ENCODE peak calls at places on chromosomes 6 and 20, in seven cellular contexts. One of them, this sample, is unnamed.

GRCh38 chr6:136411028-136411329 is 121.3 kb upstream of the BCLAF1 start:
- DNase-seq in testis: no peak
- DNase-seq in stomach: no peak
- DNase-seq in T follicular helper cell: no peak
- DNase-seq in NCI-H524: no peak
- DNase-seq in Karpas-422: no peak
- DNase-seq in endothelial cell: no peak
- DNase-seq in this sample: no peak

GRCh38 chr20:61166324-61166723 is 85.7 kb upstream of the CDH4 start:
- DNase-seq in T follicular helper cell: no peak
- DNase-seq in endothelial cell: no peak
- DNase-seq in NCI-H524: no peak
- DNase-seq in Karpas-422: no peak
- DNase-seq in stomach: no peak
- DNase-seq in testis: no peak
- DNase-seq in this sample: no peak

GRCh38 chr6:100553243-100553642 is 88.5 kb upstream of the SIM1 start:
- DNase-seq in Karpas-422: no peak
- DNase-seq in testis: no peak
- DNase-seq in T follicular helper cell: no peak
- DNase-seq in NCI-H524: no peak
- DNase-seq in endothelial cell: no peak
- DNase-seq in stomach: no peak
- DNase-seq in this sample: no peak

GRCh38 chr6:158672726-158673125 is 22.9 kb downstream of the SYTL3 start:
- DNase-seq in endothelial cell: no peak
- DNase-seq in Karpas-422: peak; percentile 17
- DNase-seq in T follicular helper cell: no peak
- DNase-seq in stomach: no peak
- DNase-seq in NCI-H524: no peak
- DNase-seq in testis: no peak
- DNase-seq in this sample: no peak

GRCh38 chr6:109000289-109000688 is 94.4 kb downstream of the SESN1 start:
- DNase-seq in stomach: no peak
- DNase-seq in Karpas-422: no peak
- DNase-seq in T follicular helper cell: no peak
- DNase-seq in endothelial cell: no peak
- DNase-seq in NCI-H524: no peak
- DNase-seq in testis: no peak
- DNase-seq in this sample: no peak

GRCh38 chr6:157069585-157069984 is 253.7 kb downstream of the TMEM242 start:
- DNase-seq in stomach: no peak
- DNase-seq in NCI-H524: no peak
- DNase-seq in Karpas-422: no peak
- DNase-seq in testis: no peak
- DNase-seq in T follicular helper cell: no peak
- DNase-seq in endothelial cell: no peak
- DNase-seq in this sample: no peak

GRCh38 chr6:87408721-87409155 is 966 bp downstream of the CFAP206 start:
- DNase-seq in testis: no peak
- DNase-seq in endothelial cell: no peak
- DNase-seq in NCI-H524: no peak
- DNase-seq in stomach: no peak
- DNase-seq in Karpas-422: no peak
- DNase-seq in T follicular helper cell: no peak
- DNase-seq in this sample: no peak

GRCh38 chr6:158528826-158529225 is 31.1 kb upstream of the TMEM181 start:
- DNase-seq in stomach: no peak
- DNase-seq in T follicular helper cell: no peak
- DNase-seq in Karpas-422: no peak
- DNase-seq in testis: no peak
- DNase-seq in NCI-H524: no peak
- DNase-seq in endothelial cell: no peak
- DNase-seq in this sample: no peak

GRCh38 chr6:45327956-45328522 is at the start of gene RUNX2:
- DNase-seq in endothelial cell: peak; percentile 3
- DNase-seq in T follicular helper cell: no peak
- DNase-seq in stomach: no peak
- DNase-seq in NCI-H524: no peak
- DNase-seq in testis: no peak
- DNase-seq in Karpas-422: no peak
- DNase-seq in this sample: no peak

GRCh38 chr6:43673444-43674063 is 14.0 kb downstream of the MRPS18A start:
- DNase-seq in NCI-H524: no peak
- DNase-seq in testis: no peak
- DNase-seq in T follicular helper cell: no peak
- DNase-seq in Karpas-422: no peak
- DNase-seq in stomach: no peak
- DNase-seq in endothelial cell: no peak
- DNase-seq in this sample: no peak

GRCh38 chr20:31674895-31675827 is 37.4 kb downstream of the COX4I2 start:
- DNase-seq in NCI-H524: no peak
- DNase-seq in testis: peak; percentile 49
- DNase-seq in Karpas-422: peak; percentile 58
- DNase-seq in stomach: peak; percentile 71
- DNase-seq in T follicular helper cell: peak; percentile 38
- DNase-seq in endothelial cell: peak; percentile 55
- DNase-seq in this sample: peak; percentile 90

GRCh38 chr6:110310861-110311446 is 47.2 kb downstream of the METTL24 start:
- DNase-seq in testis: no peak
- DNase-seq in NCI-H524: no peak
- DNase-seq in T follicular helper cell: no peak
- DNase-seq in Karpas-422: no peak
- DNase-seq in stomach: no peak
- DNase-seq in endothelial cell: no peak
- DNase-seq in this sample: no peak

GRCh38 chr20:62137478-62138203 is 5.6 kb downstream of the PSMA7 start:
- DNase-seq in T follicular helper cell: no peak
- DNase-seq in NCI-H524: no peak
- DNase-seq in testis: no peak
- DNase-seq in endothelial cell: no peak
- DNase-seq in stomach: no peak
- DNase-seq in Karpas-422: no peak
- DNase-seq in this sample: no peak

GRCh38 chr6:3405182-3405518 is 51.7 kb downstream of the SLC22A23 start:
- DNase-seq in stomach: no peak
- DNase-seq in T follicular helper cell: no peak
- DNase-seq in Karpas-422: no peak
- DNase-seq in testis: no peak
- DNase-seq in endothelial cell: no peak
- DNase-seq in NCI-H524: no peak
- DNase-seq in this sample: no peak

GRCh38 chr6:53065266-53066058 is at the start of gene FBXO9:
- DNase-seq in endothelial cell: peak; percentile 73
- DNase-seq in NCI-H524: peak; percentile 34
- DNase-seq in testis: peak; percentile 82
- DNase-seq in T follicular helper cell: peak; percentile 66
- DNase-seq in stomach: peak; percentile 51
- DNase-seq in Karpas-422: peak; percentile 86
- DNase-seq in this sample: peak; percentile 86

GRCh38 chr6:142045380-142046270 is 87.1 kb upstream of the GJE1 start:
- DNase-seq in NCI-H524: no peak
- DNase-seq in endothelial cell: no peak
- DNase-seq in testis: no peak
- DNase-seq in Karpas-422: no peak
- DNase-seq in T follicular helper cell: no peak
- DNase-seq in stomach: no peak
- DNase-seq in this sample: no peak

GRCh38 chr6:77561768-77562314 is 91.0 kb upstream of the MEI4 start:
- DNase-seq in NCI-H524: no peak
- DNase-seq in stomach: no peak
- DNase-seq in T follicular helper cell: no peak
- DNase-seq in testis: no peak
- DNase-seq in endothelial cell: no peak
- DNase-seq in Karpas-422: no peak
- DNase-seq in this sample: no peak

GRCh38 chr6:170210026-170210390 is 80.9 kb downstream of the DLL1 start:
- DNase-seq in NCI-H524: no peak
- DNase-seq in Karpas-422: no peak
- DNase-seq in stomach: peak; percentile 7
- DNase-seq in endothelial cell: no peak
- DNase-seq in testis: peak; percentile 10
- DNase-seq in T follicular helper cell: no peak
- DNase-seq in this sample: no peak

GRCh38 chr6:49541210-49541724 is 9.2 kb upstream of the C6orf141 start:
- DNase-seq in NCI-H524: no peak
- DNase-seq in testis: no peak
- DNase-seq in Karpas-422: no peak
- DNase-seq in T follicular helper cell: no peak
- DNase-seq in endothelial cell: no peak
- DNase-seq in stomach: no peak
- DNase-seq in this sample: no peak

GRCh38 chr6:33692078-33692759 is 19.3 kb downstream of the UQCC2 start:
- DNase-seq in T follicular helper cell: no peak
- DNase-seq in stomach: peak; percentile 66
- DNase-seq in NCI-H524: no peak
- DNase-seq in testis: peak; percentile 59
- DNase-seq in endothelial cell: no peak
- DNase-seq in Karpas-422: no peak
- DNase-seq in this sample: peak; percentile 8

GRCh38 chr6:152267967-152268845 is 369.0 kb downstream of the SYNE1 start:
- DNase-seq in T follicular helper cell: no peak
- DNase-seq in endothelial cell: peak; percentile 39
- DNase-seq in stomach: no peak
- DNase-seq in NCI-H524: peak; percentile 9
- DNase-seq in testis: no peak
- DNase-seq in Karpas-422: peak; percentile 79
- DNase-seq in this sample: peak; percentile 34

GRCh38 chr20:39706089-39706721 is 744.1 kb downstream of the DHX35 start:
- DNase-seq in endothelial cell: no peak
- DNase-seq in Karpas-422: no peak
- DNase-seq in NCI-H524: peak; percentile 31
- DNase-seq in T follicular helper cell: no peak
- DNase-seq in stomach: no peak
- DNase-seq in testis: peak; percentile 24
- DNase-seq in this sample: no peak

GRCh38 chr6:133945158-133945557 is 7.9 kb upstream of the TBPL1 start:
- DNase-seq in Karpas-422: peak; percentile 55
- DNase-seq in testis: no peak
- DNase-seq in NCI-H524: no peak
- DNase-seq in endothelial cell: no peak
- DNase-seq in T follicular helper cell: no peak
- DNase-seq in stomach: no peak
- DNase-seq in this sample: peak; percentile 18

GRCh38 chr6:162181741-162182401 is 545.7 kb downstream of the PRKN start:
- DNase-seq in T follicular helper cell: no peak
- DNase-seq in Karpas-422: no peak
- DNase-seq in NCI-H524: no peak
- DNase-seq in endothelial cell: no peak
- DNase-seq in stomach: no peak
- DNase-seq in testis: no peak
- DNase-seq in this sample: no peak

GRCh38 chr6:117530467-117531242 is 48.2 kb downstream of the DCBLD1 start:
- DNase-seq in NCI-H524: no peak
- DNase-seq in Karpas-422: no peak
- DNase-seq in T follicular helper cell: no peak
- DNase-seq in endothelial cell: no peak
- DNase-seq in testis: no peak
- DNase-seq in stomach: no peak
- DNase-seq in this sample: no peak

GRCh38 chr6:17666646-17667045 is 40.1 kb downstream of the NUP153 start:
- DNase-seq in Karpas-422: no peak
- DNase-seq in NCI-H524: no peak
- DNase-seq in stomach: no peak
- DNase-seq in endothelial cell: no peak
- DNase-seq in T follicular helper cell: no peak
- DNase-seq in testis: no peak
- DNase-seq in this sample: peak; percentile 13